ENCODE peak calls at places on chromosomes 2 and 18, in ten cellular contexts. M is RWPE1, L is midbrain, W is epithelial cell of esophagus, N is AG08395, J is posterior cingulate gyrus, S is fibroblast of mammary gland, I is OCI-LY7, C is NAMALWA, A is T-helper 17 cell. R is an unnamed sample.

GRCh38 chr2:233823731-233824121 is 30.6 kb downstream of the HJURP start:
- DNase-seq in S (no peak), N (no peak), A (no peak), M (no peak), J (no peak), L (no peak), C (no peak), I (no peak), W (no peak), R (no peak)

GRCh38 chr2:239942090-239942489 is 83.1 kb downstream of the NDUFA10 start:
- DNase-seq in L (no peak), C (no peak), S (no peak), A (no peak), W (no peak), J (no peak), M (no peak), N (no peak), I (no peak), R (no peak)

GRCh38 chr2:236271851-236272250 is 7.6 kb upstream of the ASB18 start:
- DNase-seq in M (no peak), S (no peak), C (no peak), W (no peak), N (no peak), A (no peak), J (no peak), I (no peak), L (no peak), R (no peak)

GRCh38 chr18:30652377-30652776 is 390.2 kb downstream of the DSC3 start:
- DNase-seq in M (no peak), C (no peak), A (no peak), N (no peak), J (no peak), L (no peak), I (no peak), S (no peak), W (no peak), R (no peak)

GRCh38 chr18:13374468-13375301 is 156.1 kb downstream of the LDLRAD4 start:
- DNase-seq in L (peak), S (no peak), J (peak), M (no peak), C (no peak), A (no peak), N (no peak), W (no peak), I (no peak), R (no peak)

GRCh38 chr2:241666627-241667400 is 19.8 kb downstream of the DTYMK start:
- DNase-seq in I (no peak), A (no peak), J (peak), W (no peak), N (no peak), C (no peak), L (no peak), M (no peak), S (no peak), R (no peak)

GRCh38 chr2:110866036-110866435 is 133.7 kb downstream of the ACOXL start:
- DNase-seq in A (no peak), M (no peak), S (no peak), J (no peak), L (no peak), I (no peak), W (no peak), N (no peak), C (no peak), R (no peak)

GRCh38 chr2:238496756-238497609 is 70.3 kb downstream of the ASB1 start:
- DNase-seq in S (no peak), C (no peak), A (no peak), J (no peak), W (no peak), N (no peak), M (no peak), L (no peak), I (no peak), R (no peak)

GRCh38 chr2:172416447-172417058 is 10.8 kb upstream of the ITGA6 start:
- DNase-seq in S (no peak), W (no peak), A (no peak), M (no peak), N (no peak), L (no peak), C (no peak), J (no peak), I (no peak), R (no peak)

GRCh38 chr2:16191431-16192200 is 251.3 kb downstream of the MYCN start:
- DNase-seq in C (no peak), L (no peak), N (no peak), M (no peak), W (no peak), J (no peak), S (no peak), A (no peak), I (no peak), R (no peak)

GRCh38 chr2:182587831-182588230 is 128.2 kb upstream of the DNAJC10 start:
- DNase-seq in N (peak), L (no peak), I (no peak), A (no peak), C (no peak), J (no peak), S (peak), W (peak), M (no peak), R (no peak)